ENCODE peak calls at places on chromosomes 3 and 15, in six cellular contexts. X is heart left ventricle, J is body of pancreas, L is IMR-90, U is A549, A is ovary. R is an unnamed sample.
A peak's percentile ranks its signal among the peaks of the same experiment; 100 is the strongest.

GRCh38 chr15:67433495-67434099 is 87.3 kb upstream of the C15orf61 start:
- DNase-seq in U (peak; percentile 82), L (peak; percentile 59), X (peak; percentile 29), J (peak; percentile 67), A (peak; percentile 48), R (peak; percentile 64)

GRCh38 chr15:57752426-57752825 is 45.9 kb downstream of the POLR2M start:
- DNase-seq in A (no peak), J (peak; percentile 9), U (peak; percentile 13), L (no peak), X (peak; percentile 45), R (no peak)

GRCh38 chr15:94029495-94029894 is 201.9 kb upstream of the MCTP2 start:
- DNase-seq in A (no peak), U (no peak), L (peak; percentile 39), X (no peak), J (no peak), R (no peak)

GRCh38 chr15:66707310-66708160 is 5.5 kb downstream of the SMAD6 start:
- DNase-seq in A (peak; percentile 57), L (peak; percentile 43), X (peak; percentile 53), U (peak; percentile 63), J (peak; percentile 71), R (peak; percentile 62)

GRCh38 chr3:186566772-186567071 is 417 bp downstream of the TBCCD1 start:
- DNase-seq in L (no peak), X (no peak), J (no peak), U (no peak), A (no peak), R (no peak)

GRCh38 chr15:68347392-68347791 is 69.8 kb downstream of the FEM1B start:
- DNase-seq in L (peak; percentile 90), X (peak; percentile 15), U (no peak), J (no peak), A (no peak), R (no peak)

GRCh38 chr3:171204942-171205341 is 178.4 kb upstream of the SLC2A2 start:
- DNase-seq in U (no peak), X (no peak), L (no peak), A (no peak), J (no peak), R (no peak)

GRCh38 chr15:79002631-79003030 is 57.8 kb upstream of the CTSH start:
- DNase-seq in L (no peak), U (no peak), A (no peak), J (no peak), X (no peak), R (no peak)

GRCh38 chr3:20043398-20043797 is 3.2 kb downstream of the KAT2B start:
- DNase-seq in L (no peak), U (no peak), X (peak; percentile 92), A (peak; percentile 72), J (peak; percentile 89), R (peak; percentile 93)

GRCh38 chr15:85533949-85534543 is 153.6 kb downstream of the AKAP13 start:
- DNase-seq in A (no peak), U (no peak), J (no peak), L (no peak), X (no peak), R (no peak)

GRCh38 chr3:149466192-149466591 is 8.3 kb upstream of the TM4SF4 start:
- DNase-seq in L (peak; percentile 90), X (peak; percentile 35), A (peak; percentile 34), U (no peak), J (no peak), R (no peak)

GRCh38 chr3:118144919-118145318 is 889.7 kb downstream of the IGSF11 start:
- DNase-seq in X (no peak), A (no peak), L (no peak), J (no peak), U (no peak), R (no peak)

GRCh38 chr3:165855581-165855980 is 18.4 kb upstream of the BCHE start:
- DNase-seq in X (no peak), A (no peak), L (no peak), J (no peak), U (no peak), R (no peak)

GRCh38 chr15:37137221-37137620 is 36.9 kb upstream of the MEIS2 start:
- DNase-seq in A (no peak), U (no peak), J (no peak), L (peak; percentile 28), X (no peak), R (no peak)

GRCh38 chr3:42308651-42309050 is 42.7 kb upstream of the CCK start:
- DNase-seq in L (no peak), A (no peak), X (no peak), U (no peak), J (no peak), R (no peak)
- TF ChIP-seq POLR2A in L (no peak), A (no peak), X (no peak), U (no peak), J (no peak), R (no peak)

DNA sequence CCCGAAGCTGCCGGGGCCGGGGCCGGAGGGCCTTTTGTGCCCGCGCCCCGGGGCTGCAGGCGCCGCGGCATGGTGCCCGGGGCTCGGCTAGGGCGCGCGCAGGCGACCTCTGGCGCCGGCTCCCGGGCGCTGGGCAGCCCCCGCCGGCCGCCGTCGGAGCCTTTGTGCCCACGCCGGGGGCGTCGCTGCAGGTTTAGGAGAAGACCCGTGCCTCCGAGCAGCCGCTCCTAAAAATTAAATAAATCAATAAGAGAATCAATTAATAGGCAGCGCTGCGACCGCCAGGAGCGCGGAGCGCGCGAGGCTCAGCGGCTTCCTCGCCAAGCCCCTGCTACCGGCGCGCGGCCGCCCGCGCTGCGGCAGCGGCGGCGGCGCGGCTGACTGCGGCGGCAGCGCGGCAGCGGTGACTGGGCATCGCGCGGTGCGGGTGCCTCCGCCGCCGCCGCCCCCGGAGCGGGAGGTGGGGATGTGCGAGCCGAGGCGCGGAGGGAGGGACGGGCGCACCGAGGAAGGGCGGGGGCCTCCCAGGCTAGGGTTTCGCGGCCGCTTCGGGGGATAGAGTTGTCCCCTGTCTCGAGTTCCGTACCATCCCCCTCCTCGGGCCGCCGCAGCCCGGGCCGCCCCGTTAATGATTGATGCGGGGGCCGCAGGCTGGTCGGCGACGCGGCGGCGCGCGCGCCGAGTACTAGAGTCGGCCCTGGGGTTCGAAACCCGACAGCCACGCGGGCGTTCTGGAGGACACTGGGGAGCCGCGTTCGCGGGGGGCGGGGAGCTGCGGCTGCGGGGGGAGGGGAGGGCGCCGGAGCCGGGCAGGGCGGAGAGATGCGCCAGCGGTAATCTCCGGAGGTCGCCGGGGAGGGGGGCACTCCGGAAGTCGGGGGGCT is at the start of gene PAQR9:
- DNase-seq in X (peak; percentile 47), U (peak; percentile 58), J (no peak), A (no peak), L (no peak), R (no peak)
- TF ChIP-seq POLR2A in X (no peak), U (no peak), J (no peak), A (no peak), L (no peak), R (no peak)

GRCh38 chr3:122023335-122023734 is 1.3 kb upstream of the ILDR1 start:
- DNase-seq in A (no peak), L (no peak), U (no peak), X (no peak), J (no peak), R (no peak)

GRCh38 chr3:122019493-122019892 is 2.6 kb downstream of the ILDR1 start:
- DNase-seq in U (no peak), J (no peak), L (no peak), X (no peak), A (no peak), R (no peak)

GRCh38 chr3:122021037-122021436 is 1.0 kb downstream of the ILDR1 start:
- DNase-seq in L (no peak), A (no peak), U (no peak), X (no peak), J (no peak), R (no peak)

GRCh38 chr3:122024800-122025199 is 2.8 kb upstream of the ILDR1 start:
- DNase-seq in X (no peak), L (no peak), A (no peak), J (no peak), U (no peak), R (no peak)

DNA sequence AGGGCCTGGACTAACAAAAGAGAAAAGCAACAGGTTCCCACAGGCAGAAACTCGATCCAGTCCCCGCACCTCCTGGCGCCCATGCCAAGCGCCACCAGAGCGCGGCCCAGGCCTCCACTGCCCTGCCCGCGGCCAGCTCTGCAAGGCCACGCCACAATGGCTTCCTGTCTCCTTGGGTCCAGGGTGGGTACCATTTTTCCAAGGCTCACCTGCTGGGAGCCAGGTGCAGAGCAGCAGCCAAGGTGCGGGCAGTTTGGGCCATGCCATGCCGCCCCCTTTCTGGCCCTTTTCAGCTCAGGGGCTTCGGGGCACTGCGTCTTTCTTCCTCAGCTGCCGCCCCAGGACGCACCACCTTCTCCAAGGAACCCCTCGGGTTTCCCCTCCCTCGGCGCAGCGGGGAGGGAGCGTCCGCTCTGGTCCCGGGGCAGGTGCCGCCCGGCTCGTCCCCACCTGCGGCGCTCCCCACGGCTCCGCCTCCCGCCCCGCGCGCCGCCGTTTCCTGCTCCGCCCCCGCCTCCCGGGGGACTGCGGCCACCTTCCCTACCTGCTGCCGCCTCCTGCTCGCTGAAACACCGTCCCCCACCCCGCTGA is at the start of gene ILDR1:
- DNase-seq in A (no peak), J (peak; percentile 82), X (no peak), L (no peak), U (peak; percentile 15), R (peak; percentile 53)
- TF ChIP-seq POLR2A in A (no peak), J (peak; percentile 34), X (no peak), L (no peak), U (no peak), R (no peak)

DNA sequence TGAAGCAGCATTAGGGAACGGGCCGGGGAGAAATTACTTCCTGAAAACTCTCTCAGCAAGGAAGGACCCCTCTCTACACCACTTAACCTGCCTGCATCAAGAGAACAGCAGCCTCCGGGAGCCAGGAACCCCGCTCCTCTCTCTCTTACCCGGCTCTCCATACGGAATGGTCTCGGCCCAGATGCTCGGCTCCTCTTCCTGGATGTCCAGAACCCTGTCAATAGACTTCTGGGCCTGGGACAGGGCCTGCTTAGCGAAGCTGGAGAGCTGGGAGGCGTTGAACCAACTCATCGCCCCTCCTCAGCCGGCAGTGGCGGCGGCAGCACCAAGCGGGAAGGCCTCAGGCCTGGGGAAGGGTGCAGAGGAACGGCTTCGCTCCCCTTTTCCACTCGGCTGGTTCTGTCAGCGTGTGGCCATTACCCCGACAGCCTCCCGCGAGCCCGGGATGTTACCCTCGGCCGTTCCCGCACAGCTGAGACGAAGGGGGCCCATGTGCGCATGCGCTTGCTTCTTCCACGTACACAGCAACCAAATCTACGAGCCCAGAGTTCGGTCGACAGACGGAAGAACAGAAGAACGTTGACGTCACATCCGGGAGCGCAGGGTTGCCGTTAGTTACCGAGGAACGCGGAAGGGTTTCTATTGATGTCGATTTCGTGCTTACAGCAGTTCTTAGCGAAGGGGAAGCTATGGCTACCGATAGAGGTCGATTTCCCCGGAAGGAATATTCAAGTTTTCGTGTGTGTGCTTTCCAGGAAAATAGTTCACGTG is at the start of gene TMF1:
- DNase-seq in U (peak; percentile 84), L (peak; percentile 99), A (peak; percentile 98), X (peak; percentile 98), J (peak; percentile 99), R (peak; percentile 99)
- TF ChIP-seq POLR2A in U (peak; percentile 62), L (peak; percentile 90), A (peak; percentile 71), X (peak; percentile 68), J (peak; percentile 65), R (no peak)

GRCh38 chr3:48663489-48664312 is 1.0 kb upstream of the CELSR3 start:
- DNase-seq in J (peak; percentile 81), L (peak; percentile 99), U (peak; percentile 97), A (peak; percentile 86), X (peak; percentile 90), R (peak; percentile 89)
- TF ChIP-seq POLR2A in J (peak; percentile 10), L (peak; percentile 77), U (peak; percentile 64), A (peak; percentile 35), X (peak; percentile 32), R (no peak)

R was measured in stomach.